ENCODE peak calls at places on chromosomes 4 and X, in four cellular contexts. One of them, this sample, is unnamed.
A peak's percentile ranks its signal among the peaks of the same experiment; 100 is the strongest.

GRCh38 chrX:132676561-132677186 is 187.8 kb upstream of the MBNL3 start:
- DNase-seq in CD8-positive, alpha-beta T cell: no peak
- DNase-seq in activated CD4-positive, CD25-positive, alpha-beta regulatory T cell: no peak
- DNase-seq in H7: peak; percentile 6
- DNase-seq in this sample: no peak

GRCh38 chrX:15391850-15392249 is 7.6 kb upstream of the VEGFD start:
- DNase-seq in H7: peak; percentile 28
- DNase-seq in CD8-positive, alpha-beta T cell: no peak
- DNase-seq in activated CD4-positive, CD25-positive, alpha-beta regulatory T cell: no peak
- DNase-seq in this sample: no peak

GRCh38 chr4:28073860-28074555 is 1213.4 kb downstream of the STIM2 start:
- DNase-seq in CD8-positive, alpha-beta T cell: no peak
- DNase-seq in activated CD4-positive, CD25-positive, alpha-beta regulatory T cell: no peak
- DNase-seq in H7: peak; percentile 1
- DNase-seq in this sample: no peak

GRCh38 chr4:54281060-54281781 is 52.1 kb downstream of the PDGFRA start:
- DNase-seq in activated CD4-positive, CD25-positive, alpha-beta regulatory T cell: no peak
- DNase-seq in CD8-positive, alpha-beta T cell: no peak
- DNase-seq in H7: no peak
- DNase-seq in this sample: no peak

GRCh38 chrX:28847423-28847822 is 260.2 kb downstream of the IL1RAPL1 start:
- DNase-seq in CD8-positive, alpha-beta T cell: no peak
- DNase-seq in activated CD4-positive, CD25-positive, alpha-beta regulatory T cell: no peak
- DNase-seq in H7: peak; percentile 5
- DNase-seq in this sample: no peak

GRCh38 chr4:175790067-175790466 is 22.0 kb downstream of the GPM6A start:
- DNase-seq in CD8-positive, alpha-beta T cell: no peak
- DNase-seq in activated CD4-positive, CD25-positive, alpha-beta regulatory T cell: no peak
- DNase-seq in H7: no peak
- DNase-seq in this sample: no peak

GRCh38 chr4:151806511-151806927 is 45.7 kb upstream of the GATB start:
- DNase-seq in H7: no peak
- DNase-seq in CD8-positive, alpha-beta T cell: no peak
- DNase-seq in activated CD4-positive, CD25-positive, alpha-beta regulatory T cell: no peak
- DNase-seq in this sample: no peak

GRCh38 chr4:121307441-121308327 is 73.1 kb downstream of the QRFPR start:
- DNase-seq in activated CD4-positive, CD25-positive, alpha-beta regulatory T cell: no peak
- DNase-seq in CD8-positive, alpha-beta T cell: no peak
- DNase-seq in H7: peak; percentile 13
- DNase-seq in this sample: peak; percentile 12

GRCh38 chr4:153418581-153418980 is 47.6 kb upstream of the TMEM131L start:
- DNase-seq in H7: no peak
- DNase-seq in activated CD4-positive, CD25-positive, alpha-beta regulatory T cell: no peak
- DNase-seq in CD8-positive, alpha-beta T cell: no peak
- DNase-seq in this sample: no peak

GRCh38 chrX:1546601-1547275 is 9.8 kb upstream of the P2RY8 start:
- DNase-seq in H7: no peak
- DNase-seq in activated CD4-positive, CD25-positive, alpha-beta regulatory T cell: no peak
- DNase-seq in CD8-positive, alpha-beta T cell: no peak
- DNase-seq in this sample: no peak

GRCh38 chr4:6906046-6906445 is 3.6 kb upstream of the TBC1D14 start:
- DNase-seq in CD8-positive, alpha-beta T cell: no peak
- DNase-seq in H7: peak; percentile 33
- DNase-seq in activated CD4-positive, CD25-positive, alpha-beta regulatory T cell: no peak
- DNase-seq in this sample: no peak

GRCh38 chr4:174626310-174627022 is 104.2 kb upstream of the HPGD start:
- DNase-seq in activated CD4-positive, CD25-positive, alpha-beta regulatory T cell: no peak
- DNase-seq in CD8-positive, alpha-beta T cell: no peak
- DNase-seq in H7: no peak
- DNase-seq in this sample: no peak

GRCh38 chr4:105399535-105400161 is 74.2 kb downstream of the PPA2 start:
- DNase-seq in CD8-positive, alpha-beta T cell: no peak
- DNase-seq in activated CD4-positive, CD25-positive, alpha-beta regulatory T cell: no peak
- DNase-seq in H7: no peak
- DNase-seq in this sample: no peak

GRCh38 chrX:131762802-131763234 is 218.9 kb downstream of the OR13H1 start:
- DNase-seq in activated CD4-positive, CD25-positive, alpha-beta regulatory T cell: no peak
- DNase-seq in H7: no peak
- DNase-seq in CD8-positive, alpha-beta T cell: no peak
- DNase-seq in this sample: peak; percentile 29

GRCh38 chr4:6425336-6425735 is 47.1 kb downstream of the PPP2R2C start:
- DNase-seq in CD8-positive, alpha-beta T cell: no peak
- DNase-seq in H7: no peak
- DNase-seq in activated CD4-positive, CD25-positive, alpha-beta regulatory T cell: no peak
- DNase-seq in this sample: no peak

GRCh38 chr4:13584481-13584880 is 40.2 kb upstream of the NKX3-2 start:
- DNase-seq in CD8-positive, alpha-beta T cell: no peak
- DNase-seq in activated CD4-positive, CD25-positive, alpha-beta regulatory T cell: no peak
- DNase-seq in H7: no peak
- DNase-seq in this sample: no peak

GRCh38 chrX:136200466-136200865 is 50.7 kb downstream of the MAP7D3 start:
- DNase-seq in H7: no peak
- DNase-seq in CD8-positive, alpha-beta T cell: no peak
- DNase-seq in activated CD4-positive, CD25-positive, alpha-beta regulatory T cell: no peak
- DNase-seq in this sample: no peak

GRCh38 chr4:96383349-96383748 is 543.5 kb downstream of the PDHA2 start:
- DNase-seq in H7: no peak
- DNase-seq in CD8-positive, alpha-beta T cell: no peak
- DNase-seq in activated CD4-positive, CD25-positive, alpha-beta regulatory T cell: no peak
- DNase-seq in this sample: no peak

GRCh38 chr4:173211838-173212237 is 43.2 kb downstream of the GALNT7 start:
- DNase-seq in H7: no peak
- DNase-seq in CD8-positive, alpha-beta T cell: no peak
- DNase-seq in activated CD4-positive, CD25-positive, alpha-beta regulatory T cell: no peak
- DNase-seq in this sample: no peak

GRCh38 chrX:34956915-34957314 is 14.3 kb downstream of the FAM47B start:
- DNase-seq in H7: no peak
- DNase-seq in activated CD4-positive, CD25-positive, alpha-beta regulatory T cell: no peak
- DNase-seq in CD8-positive, alpha-beta T cell: no peak
- DNase-seq in this sample: no peak